ENCODE peak calls at places on chromosomes 6 and 20, in ten cellular contexts. One of them, this sample, is unnamed. For H3K4me1, the result is how much of the 10 kb centered on the place peaks cover.

GRCh38 chr6:91569071-91569470 is 982.2 kb upstream of the MAP3K7 start:
- DNase-seq in effector memory CD4-positive, alpha-beta T cell: no peak
- DNase-seq in aorta: no peak
- DNase-seq in pancreas: no peak
- DNase-seq in HCT116: no peak
- DNase-seq in CD8-positive, alpha-beta memory T cell: no peak
- DNase-seq in tibial artery: no peak
- DNase-seq in body of pancreas: no peak
- DNase-seq in CD8-positive, alpha-beta T cell: no peak
- DNase-seq in heart right ventricle: no peak
- DNase-seq in this sample: no peak

GRCh38 chr6:161237176-161237575 is 36.7 kb downstream of the AGPAT4 start:
- DNase-seq in heart right ventricle: no peak
- DNase-seq in CD8-positive, alpha-beta memory T cell: no peak
- DNase-seq in CD8-positive, alpha-beta T cell: no peak
- DNase-seq in tibial artery: no peak
- DNase-seq in body of pancreas: no peak
- DNase-seq in pancreas: no peak
- DNase-seq in aorta: no peak
- DNase-seq in effector memory CD4-positive, alpha-beta T cell: no peak
- DNase-seq in HCT116: no peak
- DNase-seq in this sample: no peak

GRCh38 chr6:90375681-90376439 is 79.2 kb upstream of the BACH2 start:
- DNase-seq in tibial artery: no peak
- DNase-seq in body of pancreas: no peak
- DNase-seq in HCT116: no peak
- DNase-seq in CD8-positive, alpha-beta memory T cell: no peak
- DNase-seq in effector memory CD4-positive, alpha-beta T cell: no peak
- DNase-seq in aorta: no peak
- DNase-seq in heart right ventricle: peak
- DNase-seq in CD8-positive, alpha-beta T cell: no peak
- DNase-seq in pancreas: no peak
- DNase-seq in this sample: no peak

GRCh38 chr6:151391471-151392428 is at the start of gene ZBTB2:
- DNase-seq in body of pancreas: peak
- DNase-seq in pancreas: peak
- DNase-seq in heart right ventricle: peak
- DNase-seq in CD8-positive, alpha-beta memory T cell: peak
- DNase-seq in aorta: peak
- DNase-seq in effector memory CD4-positive, alpha-beta T cell: peak
- DNase-seq in CD8-positive, alpha-beta T cell: peak
- DNase-seq in tibial artery: peak
- DNase-seq in HCT116: no peak
- DNase-seq in this sample: peak

GRCh38 chr6:107972413-107973096 is 14.5 kb upstream of the SEC63 start:
- DNase-seq in CD8-positive, alpha-beta memory T cell: no peak
- DNase-seq in pancreas: no peak
- DNase-seq in body of pancreas: no peak
- DNase-seq in HCT116: no peak
- DNase-seq in CD8-positive, alpha-beta T cell: no peak
- DNase-seq in tibial artery: no peak
- DNase-seq in heart right ventricle: no peak
- DNase-seq in effector memory CD4-positive, alpha-beta T cell: no peak
- DNase-seq in aorta: no peak
- DNase-seq in this sample: no peak

GRCh38 chr6:99026135-99026534 is 78.4 kb upstream of the FBXL4 start:
- DNase-seq in heart right ventricle: no peak
- DNase-seq in aorta: no peak
- DNase-seq in CD8-positive, alpha-beta T cell: no peak
- DNase-seq in pancreas: no peak
- DNase-seq in body of pancreas: no peak
- DNase-seq in HCT116: no peak
- DNase-seq in tibial artery: no peak
- DNase-seq in effector memory CD4-positive, alpha-beta T cell: no peak
- DNase-seq in CD8-positive, alpha-beta memory T cell: no peak
- DNase-seq in this sample: no peak

GRCh38 chr20:59723108-59723500 is 118.8 kb downstream of the PHACTR3 start:
- DNase-seq in body of pancreas: no peak
- DNase-seq in CD8-positive, alpha-beta memory T cell: no peak
- DNase-seq in HCT116: no peak
- DNase-seq in tibial artery: peak
- DNase-seq in heart right ventricle: no peak
- DNase-seq in aorta: no peak
- DNase-seq in effector memory CD4-positive, alpha-beta T cell: no peak
- DNase-seq in pancreas: no peak
- DNase-seq in CD8-positive, alpha-beta T cell: no peak
- DNase-seq in this sample: no peak

GRCh38 chr20:41377275-41377674 is 10.7 kb upstream of the EMILIN3 start:
- DNase-seq in body of pancreas: no peak
- DNase-seq in aorta: no peak
- DNase-seq in CD8-positive, alpha-beta memory T cell: no peak
- DNase-seq in effector memory CD4-positive, alpha-beta T cell: no peak
- DNase-seq in tibial artery: no peak
- DNase-seq in pancreas: no peak
- DNase-seq in heart right ventricle: no peak
- DNase-seq in CD8-positive, alpha-beta T cell: no peak
- DNase-seq in HCT116: no peak
- DNase-seq in this sample: no peak

DNA sequence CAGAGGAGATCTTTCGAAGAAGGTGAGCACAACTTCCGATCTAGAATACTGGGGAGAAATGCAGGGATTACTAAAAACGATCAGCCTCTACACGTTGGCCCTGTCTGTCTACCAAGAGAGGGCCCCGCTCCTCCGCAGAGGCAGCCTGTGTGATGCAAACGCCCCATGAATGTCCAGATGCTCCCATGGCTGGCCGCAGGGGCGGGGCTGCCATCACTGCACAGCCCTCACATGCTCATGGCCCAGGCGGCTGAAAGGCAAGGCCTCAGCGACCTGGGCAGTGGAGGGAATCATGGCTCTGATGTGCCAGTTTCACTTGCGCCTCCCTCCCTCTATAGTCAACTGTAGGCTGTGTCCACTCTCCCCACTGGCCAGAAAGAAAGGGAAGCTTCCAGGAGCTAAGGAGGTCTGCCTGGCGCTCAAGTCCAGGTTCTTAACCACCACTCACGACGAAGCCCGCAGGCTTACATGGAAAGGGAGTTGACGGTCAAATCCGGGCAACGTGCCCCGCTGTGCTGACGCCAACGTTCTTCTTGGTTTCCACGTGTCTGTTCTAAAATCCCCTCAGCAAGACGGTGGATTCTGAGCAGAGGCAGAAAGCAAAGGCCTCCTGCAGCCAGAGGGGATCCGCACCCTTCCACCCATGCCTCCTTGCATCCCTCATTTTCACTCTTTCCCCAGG is 14.2 kb downstream of the PXDC1 start:
- DNase-seq in HCT116: no peak
- DNase-seq in aorta: peak
- DNase-seq in CD8-positive, alpha-beta T cell: no peak
- DNase-seq in body of pancreas: no peak
- DNase-seq in heart right ventricle: no peak
- DNase-seq in pancreas: no peak
- DNase-seq in CD8-positive, alpha-beta memory T cell: no peak
- DNase-seq in tibial artery: peak
- DNase-seq in effector memory CD4-positive, alpha-beta T cell: no peak
- DNase-seq in this sample: no peak
- H3K4me1 ChIP-seq in HCT116: under half
- H3K4me1 ChIP-seq in aorta: under half
- H3K4me1 ChIP-seq in CD8-positive, alpha-beta T cell: under half
- H3K4me1 ChIP-seq in body of pancreas: under half
- H3K4me1 ChIP-seq in heart right ventricle: half or more
- H3K4me1 ChIP-seq in pancreas: under half
- H3K4me1 ChIP-seq in CD8-positive, alpha-beta memory T cell: under half
- H3K4me1 ChIP-seq in tibial artery: half or more
- H3K4me1 ChIP-seq in effector memory CD4-positive, alpha-beta T cell: under half
- H3K4me1 ChIP-seq in this sample: under half

GRCh38 chr20:31862157-31862470 is 8.2 kb downstream of the DUSP15 start:
- DNase-seq in HCT116: no peak
- DNase-seq in body of pancreas: no peak
- DNase-seq in pancreas: no peak
- DNase-seq in aorta: no peak
- DNase-seq in tibial artery: no peak
- DNase-seq in CD8-positive, alpha-beta T cell: no peak
- DNase-seq in heart right ventricle: no peak
- DNase-seq in effector memory CD4-positive, alpha-beta T cell: no peak
- DNase-seq in CD8-positive, alpha-beta memory T cell: no peak
- DNase-seq in this sample: no peak
- H3K4me1 ChIP-seq in HCT116: under half
- H3K4me1 ChIP-seq in body of pancreas: under half
- H3K4me1 ChIP-seq in pancreas: under half
- H3K4me1 ChIP-seq in aorta: under half
- H3K4me1 ChIP-seq in tibial artery: under half
- H3K4me1 ChIP-seq in CD8-positive, alpha-beta T cell: under half
- H3K4me1 ChIP-seq in heart right ventricle: under half
- H3K4me1 ChIP-seq in effector memory CD4-positive, alpha-beta T cell: under half
- H3K4me1 ChIP-seq in CD8-positive, alpha-beta memory T cell: under half
- H3K4me1 ChIP-seq in this sample: under half

GRCh38 chr6:72425003-72425681 is 196.7 kb upstream of the KCNQ5 start:
- DNase-seq in heart right ventricle: no peak
- DNase-seq in aorta: no peak
- DNase-seq in CD8-positive, alpha-beta memory T cell: no peak
- DNase-seq in tibial artery: no peak
- DNase-seq in effector memory CD4-positive, alpha-beta T cell: no peak
- DNase-seq in HCT116: no peak
- DNase-seq in CD8-positive, alpha-beta T cell: no peak
- DNase-seq in body of pancreas: no peak
- DNase-seq in pancreas: no peak
- DNase-seq in this sample: no peak

GRCh38 chr6:72420409-72420808 is 201.5 kb upstream of the KCNQ5 start:
- DNase-seq in tibial artery: no peak
- DNase-seq in HCT116: no peak
- DNase-seq in CD8-positive, alpha-beta memory T cell: no peak
- DNase-seq in heart right ventricle: no peak
- DNase-seq in body of pancreas: no peak
- DNase-seq in effector memory CD4-positive, alpha-beta T cell: no peak
- DNase-seq in aorta: no peak
- DNase-seq in pancreas: no peak
- DNase-seq in CD8-positive, alpha-beta T cell: no peak
- DNase-seq in this sample: no peak

GRCh38 chr6:72424476-72424875 is 197.4 kb upstream of the KCNQ5 start:
- DNase-seq in HCT116: no peak
- DNase-seq in tibial artery: no peak
- DNase-seq in CD8-positive, alpha-beta memory T cell: no peak
- DNase-seq in aorta: no peak
- DNase-seq in body of pancreas: no peak
- DNase-seq in effector memory CD4-positive, alpha-beta T cell: no peak
- DNase-seq in pancreas: no peak
- DNase-seq in CD8-positive, alpha-beta T cell: no peak
- DNase-seq in heart right ventricle: no peak
- DNase-seq in this sample: no peak

GRCh38 chr6:72421387-72421786 is 200.5 kb upstream of the KCNQ5 start:
- DNase-seq in pancreas: no peak
- DNase-seq in effector memory CD4-positive, alpha-beta T cell: no peak
- DNase-seq in CD8-positive, alpha-beta T cell: no peak
- DNase-seq in heart right ventricle: no peak
- DNase-seq in aorta: no peak
- DNase-seq in CD8-positive, alpha-beta memory T cell: no peak
- DNase-seq in body of pancreas: no peak
- DNase-seq in tibial artery: no peak
- DNase-seq in HCT116: no peak
- DNase-seq in this sample: no peak

DNA sequence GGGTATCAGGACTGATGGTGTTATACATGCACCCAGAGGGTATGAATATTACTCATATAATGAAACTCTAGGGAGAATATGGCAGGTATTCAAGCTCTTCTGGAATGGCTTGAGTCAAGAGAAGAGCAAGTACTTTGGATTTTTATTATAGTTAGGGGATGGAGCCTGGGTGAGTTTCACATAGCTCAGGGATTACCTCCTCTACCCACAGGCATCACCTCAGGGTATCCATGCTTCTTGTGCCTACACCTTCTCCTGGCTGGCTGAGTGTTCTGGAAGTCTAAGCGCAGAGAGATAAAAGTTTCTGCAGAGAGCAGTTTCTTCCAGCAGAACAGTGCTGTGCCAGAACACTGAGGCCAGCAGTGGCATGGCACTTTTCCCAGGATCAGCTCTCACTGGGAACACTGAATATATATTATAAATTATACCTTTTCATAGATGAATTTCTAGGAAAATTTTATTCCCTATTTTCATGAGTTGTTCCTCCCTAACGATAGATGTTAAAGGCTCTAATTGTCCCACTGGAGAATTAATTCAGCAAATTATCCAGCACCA is 199.7 kb upstream of the KCNQ5 start:
- DNase-seq in CD8-positive, alpha-beta T cell: no peak
- DNase-seq in CD8-positive, alpha-beta memory T cell: no peak
- DNase-seq in aorta: no peak
- DNase-seq in tibial artery: no peak
- DNase-seq in effector memory CD4-positive, alpha-beta T cell: no peak
- DNase-seq in heart right ventricle: no peak
- DNase-seq in HCT116: no peak
- DNase-seq in pancreas: no peak
- DNase-seq in body of pancreas: no peak
- DNase-seq in this sample: no peak
- H3K4me1 ChIP-seq in CD8-positive, alpha-beta T cell: under half
- H3K4me1 ChIP-seq in CD8-positive, alpha-beta memory T cell: under half
- H3K4me1 ChIP-seq in aorta: under half
- H3K4me1 ChIP-seq in tibial artery: under half
- H3K4me1 ChIP-seq in effector memory CD4-positive, alpha-beta T cell: under half
- H3K4me1 ChIP-seq in heart right ventricle: under half
- H3K4me1 ChIP-seq in HCT116: under half
- H3K4me1 ChIP-seq in pancreas: under half
- H3K4me1 ChIP-seq in body of pancreas: under half
- H3K4me1 ChIP-seq in this sample: under half

GRCh38 chr20:16228722-16229121 is 344.5 kb downstream of the KIF16B start:
- DNase-seq in tibial artery: no peak
- DNase-seq in pancreas: no peak
- DNase-seq in body of pancreas: no peak
- DNase-seq in effector memory CD4-positive, alpha-beta T cell: no peak
- DNase-seq in HCT116: no peak
- DNase-seq in CD8-positive, alpha-beta T cell: no peak
- DNase-seq in aorta: no peak
- DNase-seq in heart right ventricle: no peak
- DNase-seq in CD8-positive, alpha-beta memory T cell: no peak
- DNase-seq in this sample: no peak

GRCh38 chr20:16220826-16221225 is 352.4 kb downstream of the KIF16B start:
- DNase-seq in HCT116: no peak
- DNase-seq in tibial artery: no peak
- DNase-seq in body of pancreas: no peak
- DNase-seq in effector memory CD4-positive, alpha-beta T cell: no peak
- DNase-seq in heart right ventricle: no peak
- DNase-seq in CD8-positive, alpha-beta T cell: no peak
- DNase-seq in CD8-positive, alpha-beta memory T cell: no peak
- DNase-seq in pancreas: no peak
- DNase-seq in aorta: no peak
- DNase-seq in this sample: no peak

GRCh38 chr20:16219182-16219581 is 354.1 kb downstream of the KIF16B start:
- DNase-seq in effector memory CD4-positive, alpha-beta T cell: no peak
- DNase-seq in HCT116: no peak
- DNase-seq in body of pancreas: no peak
- DNase-seq in CD8-positive, alpha-beta T cell: no peak
- DNase-seq in tibial artery: no peak
- DNase-seq in heart right ventricle: no peak
- DNase-seq in aorta: no peak
- DNase-seq in pancreas: no peak
- DNase-seq in CD8-positive, alpha-beta memory T cell: no peak
- DNase-seq in this sample: no peak

DNA sequence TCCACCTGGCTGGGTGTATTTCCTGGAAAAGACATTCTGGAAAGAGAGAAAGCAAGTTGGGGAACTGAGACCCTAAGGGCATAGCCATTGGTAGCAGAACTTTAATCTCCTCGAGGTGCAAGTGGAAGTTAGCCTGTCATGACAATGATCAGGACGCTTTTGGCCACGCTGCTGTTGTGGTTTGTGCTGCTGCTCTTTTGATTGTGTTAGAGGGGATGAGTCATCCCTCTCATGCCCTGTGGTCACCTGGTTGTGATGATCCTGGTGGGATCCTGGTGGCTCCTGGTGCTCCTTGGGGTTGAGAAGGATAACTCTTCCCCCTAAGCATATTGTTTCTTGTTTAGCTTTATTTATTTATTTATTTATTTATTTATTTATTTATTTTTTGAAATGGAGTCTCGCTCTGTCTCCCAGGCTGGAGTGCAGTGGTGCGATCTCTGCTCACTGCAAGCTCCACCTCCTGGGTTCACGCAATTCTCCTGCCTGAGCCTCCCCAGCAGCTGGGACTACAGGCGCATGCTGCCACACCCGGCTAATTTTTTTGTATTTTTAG is 350.3 kb downstream of the KIF16B start:
- DNase-seq in HCT116: no peak
- DNase-seq in CD8-positive, alpha-beta T cell: no peak
- DNase-seq in aorta: no peak
- DNase-seq in pancreas: no peak
- DNase-seq in effector memory CD4-positive, alpha-beta T cell: no peak
- DNase-seq in tibial artery: no peak
- DNase-seq in CD8-positive, alpha-beta memory T cell: no peak
- DNase-seq in heart right ventricle: no peak
- DNase-seq in body of pancreas: no peak
- DNase-seq in this sample: no peak
- H3K4me1 ChIP-seq in HCT116: under half
- H3K4me1 ChIP-seq in CD8-positive, alpha-beta T cell: under half
- H3K4me1 ChIP-seq in aorta: under half
- H3K4me1 ChIP-seq in pancreas: under half
- H3K4me1 ChIP-seq in effector memory CD4-positive, alpha-beta T cell: under half
- H3K4me1 ChIP-seq in tibial artery: under half
- H3K4me1 ChIP-seq in CD8-positive, alpha-beta memory T cell: under half
- H3K4me1 ChIP-seq in heart right ventricle: under half
- H3K4me1 ChIP-seq in body of pancreas: under half
- H3K4me1 ChIP-seq in this sample: under half